ENCODE peak calls at places on chromosomes 11 and 22, in five cellular contexts. C, A, K, G and P are unnamed samples.

GRCh38 chr11:70212227-70212811 is 9.2 kb downstream of the FADD start:
- DNase-seq in C (no peak), A (no peak), K (no peak), G (no peak), P (no peak)

GRCh38 chr11:69283446-69283845 is 10.5 kb upstream of the MYEOV start:
- DNase-seq in C (no peak), A (no peak), K (no peak), G (no peak), P (no peak)

GRCh38 chr22:48238966-48239365 is 1476.5 kb downstream of the TBC1D22A start:
- DNase-seq in C (no peak), A (no peak), K (no peak), G (no peak), P (no peak)

GRCh38 chr22:42688241-42688913 is 32.3 kb downstream of the A4GALT start:
- DNase-seq in C (peak), A (peak), K (peak), G (no peak), P (peak)

GRCh38 chr11:77236901-77237300 is 64.6 kb downstream of the GDPD4 start:
- DNase-seq in C (no peak), A (no peak), K (no peak), G (no peak), P (no peak)

GRCh38 chr22:40524392-40525249 is 111.9 kb downstream of the MRTFA start:
- DNase-seq in C (no peak), A (no peak), K (no peak), G (no peak), P (no peak)

GRCh38 chr11:95788921-95789505 is 569 bp downstream of the FAM76B start:
- DNase-seq in C (peak), A (no peak), K (no peak), G (peak), P (peak)

GRCh38 chr11:119666463-119667131 is 62.4 kb downstream of the NECTIN1 start:
- DNase-seq in C (peak), A (peak), K (peak), G (peak), P (peak)

GRCh38 chr11:95596011-95596489 is 193.5 kb downstream of the FAM76B start:
- DNase-seq in C (no peak), A (no peak), K (no peak), G (no peak), P (no peak)

GRCh38 chr11:69939551-69940245 is 120.5 kb upstream of the FGF3 start:
- DNase-seq in C (no peak), A (no peak), K (peak), G (no peak), P (no peak)